ENCODE peak calls at places on chromosomes 1 and 21, in six cellular contexts. E is esophagus squamous epithelium, T is neuronal stem cell, I is hepatocyte, C is astrocyte, M is HCT116. X is an unnamed sample.

GRCh38 chr1:39266269-39266668 is 61.8 kb downstream of the MACF1 start:
- DNase-seq in C (no peak), M (peak), E (no peak), I (peak), T (no peak), X (no peak)

GRCh38 chr1:98677288-98677687 is 15.8 kb downstream of the SNX7 start:
- DNase-seq in I (no peak), T (no peak), C (peak), M (no peak), E (no peak), X (peak)

GRCh38 chr1:46166521-46167462 is 8.1 kb upstream of the TSPAN1 start:
- DNase-seq in T (no peak), C (no peak), M (no peak), E (no peak), I (no peak), X (no peak)

GRCh38 chr1:7539772-7540175 is 231.3 kb upstream of the VAMP3 start:
- DNase-seq in T (peak), E (no peak), C (peak), I (peak), M (peak), X (peak)

GRCh38 chr1:89179343-89179742 is 3.5 kb upstream of the GBP7 start:
- DNase-seq in M (no peak), I (no peak), C (no peak), T (no peak), E (no peak), X (no peak)

GRCh38 chr1:230568008-230568407 is 74.3 kb upstream of the COG2 start:
- DNase-seq in E (no peak), M (peak), T (no peak), I (peak), C (peak), X (peak)

GRCh38 chr21:41663805-41664788 is 102.8 kb downstream of the RIPK4 start:
- DNase-seq in C (no peak), M (no peak), T (peak), E (no peak), I (peak), X (peak)

GRCh38 chr1:11053758-11054137 is 6.1 kb downstream of the SRM start:
- DNase-seq in I (peak), E (no peak), C (no peak), M (no peak), T (no peak), X (peak)

GRCh38 chr1:228141871-228142615 is 2.0 kb downstream of the GUK1 start:
- DNase-seq in C (peak), M (no peak), T (no peak), E (no peak), I (no peak), X (no peak)

GRCh38 chr1:183346276-183346732 is 71.9 kb downstream of the NMNAT2 start:
- DNase-seq in I (no peak), C (no peak), E (no peak), M (no peak), T (no peak), X (no peak)

GRCh38 chr1:183353597-183353996 is 64.6 kb downstream of the NMNAT2 start:
- DNase-seq in T (no peak), I (no peak), C (no peak), M (no peak), E (no peak), X (no peak)

GRCh38 chr1:183355181-183355580 is 63.0 kb downstream of the NMNAT2 start:
- DNase-seq in E (no peak), M (no peak), C (no peak), T (no peak), I (no peak), X (no peak)

GRCh38 chr1:183349201-183349711 is 68.9 kb downstream of the NMNAT2 start:
- DNase-seq in C (peak), M (no peak), E (no peak), T (no peak), I (peak), X (peak)
- H3K27ac ChIP-seq in C (no peak), M (no peak), E (peak), T (no peak), I (peak), X (peak)

DNA sequence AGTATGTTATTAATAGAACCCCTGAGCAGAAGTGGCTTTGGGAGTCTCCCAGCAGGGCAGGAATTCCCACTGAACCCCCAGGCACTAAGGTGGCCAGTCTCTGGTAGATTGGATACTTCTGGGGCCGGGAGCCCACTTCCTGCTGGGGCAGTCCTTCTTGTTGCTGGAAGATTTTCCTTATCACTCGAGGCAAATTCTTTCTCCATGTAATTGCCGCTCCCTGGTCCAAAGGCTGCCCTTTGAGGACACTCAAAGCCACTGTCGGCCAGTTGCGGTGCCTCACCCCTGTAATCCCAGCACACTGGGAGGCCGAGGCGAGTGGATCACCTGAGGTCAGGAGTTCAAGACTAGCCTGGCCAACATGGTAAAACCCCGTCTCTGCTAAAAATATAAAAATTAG is 22.6 kb upstream of the TNFRSF1B start:
- DNase-seq in T (no peak), E (no peak), M (no peak), C (no peak), I (peak), X (no peak)
- H3K4me3 ChIP-seq in T (no peak), E (no peak), M (no peak), C (no peak), I (no peak), X (no peak)

GRCh38 chr1:70465911-70466310 is 54.8 kb downstream of the CTH start:
- DNase-seq in I (no peak), C (no peak), M (no peak), T (no peak), E (no peak), X (no peak)
- H3K27ac ChIP-seq in I (no peak), C (no peak), M (no peak), T (no peak), E (no peak), X (no peak)

GRCh38 chr1:41622859-41623732 is 138.6 kb upstream of the EDN2 start:
- DNase-seq in I (no peak), M (no peak), E (no peak), C (no peak), T (no peak), X (peak)
- H3K4me3 ChIP-seq in I (no peak), M (no peak), E (no peak), C (no peak), T (no peak), X (no peak)

DNA sequence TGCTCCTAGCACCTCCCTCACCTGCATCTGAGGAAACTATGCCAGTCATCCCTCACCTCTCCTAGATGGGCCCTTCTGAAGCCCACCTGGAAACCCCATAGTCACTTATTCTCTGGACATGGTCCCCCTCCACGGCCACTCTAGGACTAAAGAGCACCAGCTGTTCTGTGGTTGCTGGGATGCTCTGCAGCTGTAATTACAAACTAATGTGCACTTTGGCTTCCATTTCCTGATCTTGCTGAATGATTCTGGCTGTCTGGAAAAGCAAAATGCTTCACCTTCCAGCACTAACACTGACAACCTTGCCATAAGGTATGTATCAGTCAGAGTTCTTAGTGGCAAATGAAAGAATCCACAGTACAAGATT is 48.7 kb upstream of the PSEN2 start:
- DNase-seq in E (no peak), M (no peak), C (peak), I (no peak), T (no peak), X (no peak)
- H3K27ac ChIP-seq in E (peak), M (no peak), C (peak), I (peak), T (no peak), X (no peak)

GRCh38 chr1:23743287-23744052 is at the start of gene ELOA:
- DNase-seq in T (peak), M (no peak), I (peak), C (peak), E (no peak), X (peak)

GRCh38 chr1:23736437-23737134 is 6.7 kb upstream of the ELOA start:
- DNase-seq in I (no peak), C (no peak), T (no peak), M (no peak), E (no peak), X (no peak)

GRCh38 chr1:23745515-23745914 is 2.2 kb downstream of the ELOA start:
- DNase-seq in M (peak), T (no peak), C (no peak), I (peak), E (no peak), X (no peak)

GRCh38 chr1:23742670-23743286 is 493 bp upstream of the ELOA start:
- DNase-seq in M (no peak), I (no peak), C (no peak), E (no peak), T (no peak), X (peak)

GRCh38 chr1:23741609-23742008 is 1.7 kb upstream of the ELOA start:
- DNase-seq in I (no peak), C (no peak), E (no peak), M (no peak), T (no peak), X (no peak)
- H3K4me3 ChIP-seq in I (no peak), C (no peak), E (no peak), M (no peak), T (no peak), X (no peak)

GRCh38 chr1:199608414-199608813 is 419.1 kb upstream of the NR5A2 start:
- DNase-seq in I (no peak), M (no peak), E (no peak), T (no peak), C (no peak), X (no peak)
- H3K27ac ChIP-seq in I (no peak), M (no peak), E (no peak), T (no peak), C (no peak), X (no peak)

GRCh38 chr1:66927528-66927927 is 2.7 kb downstream of the MIER1 start:
- DNase-seq in I (no peak), E (no peak), M (no peak), C (no peak), T (no peak), X (no peak)
- H3K4me3 ChIP-seq in I (no peak), E (no peak), M (no peak), C (no peak), T (no peak), X (no peak)

GRCh38 chr1:154155282-154155681 is 409 bp upstream of the NUP210L start:
- DNase-seq in E (no peak), C (no peak), T (no peak), M (no peak), I (peak), X (peak)
- H3K27ac ChIP-seq in E (peak), C (no peak), T (no peak), M (no peak), I (peak), X (peak)

DNA sequence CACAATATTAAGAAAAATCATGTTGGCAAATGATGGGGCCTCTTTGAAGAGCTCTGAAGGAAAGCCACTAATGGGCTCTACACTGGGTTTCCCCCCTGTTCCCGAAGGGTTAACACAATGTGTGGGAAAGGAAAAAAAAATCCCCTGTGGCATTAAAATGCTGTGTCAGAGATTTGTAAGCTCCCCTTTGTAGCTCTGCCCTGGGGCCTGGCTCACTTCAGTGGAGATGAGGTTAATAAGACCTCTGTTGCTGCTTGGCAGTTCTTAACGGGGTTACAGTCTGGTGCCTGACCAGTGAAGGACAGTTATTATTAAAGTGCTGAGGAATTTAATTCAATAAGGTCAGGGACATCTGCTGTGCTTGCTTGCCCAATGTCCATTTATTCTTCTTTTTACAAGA is 129.7 kb upstream of the UBE2U start:
- DNase-seq in E (no peak), C (no peak), T (no peak), I (no peak), M (no peak), X (no peak)
- H3K4me3 ChIP-seq in E (no peak), C (no peak), T (no peak), I (no peak), M (no peak), X (no peak)